ENCODE peak calls at places on chromosomes 5 and 9, in five cellular contexts. Z is MG63, K is HTR-8/SVneo, C is T-helper 2 cell, V is psoas muscle. P is an unnamed sample.

GRCh38 chr9:14715102-14715501 is 7.4 kb downstream of the CER1 start:
- DNase-seq in Z (no peak), K (no peak), C (no peak), V (no peak), P (no peak)

GRCh38 chr9:93587651-93588347 is 11.4 kb downstream of the PHF2 start:
- DNase-seq in Z (no peak), K (no peak), C (no peak), V (peak; percentile 48), P (no peak)

GRCh38 chr5:56676091-56676768 is 139.1 kb upstream of the MAP3K1 start:
- DNase-seq in Z (no peak), K (no peak), C (no peak), V (no peak), P (peak; percentile 22)

GRCh38 chr5:74103131-74104023 is 477.4 kb downstream of the ARHGEF28 start:
- DNase-seq in Z (no peak), K (no peak), C (no peak), V (no peak), P (no peak)

GRCh38 chr9:12640021-12640587 is 53.1 kb upstream of the TYRP1 start:
- DNase-seq in Z (no peak), K (peak; percentile 5), C (no peak), V (no peak), P (peak; percentile 20)

GRCh38 chr5:172129174-172129764 is 58.8 kb downstream of the STK10 start:
- DNase-seq in Z (no peak), K (no peak), C (no peak), V (no peak), P (no peak)

GRCh38 chr5:105530716-105531261 is 1968.2 kb upstream of the NUDT12 start:
- DNase-seq in Z (no peak), K (no peak), C (no peak), V (no peak), P (no peak)

GRCh38 chr5:10719965-10720364 is 41.1 kb downstream of the DAP start:
- DNase-seq in Z (peak; percentile 92), K (no peak), C (no peak), V (no peak), P (peak; percentile 34)

GRCh38 chr9:118215544-118215943 is 511.3 kb downstream of the TLR4 start:
- DNase-seq in Z (no peak), K (no peak), C (no peak), V (no peak), P (no peak)

GRCh38 chr5:82480331-82480730 is 202.2 kb upstream of the RPS23 start:
- DNase-seq in Z (no peak), K (no peak), C (no peak), V (no peak), P (peak; percentile 21)

GRCh38 chr9:114247086-114247485 is 75.8 kb upstream of the ORM1 start:
- DNase-seq in Z (no peak), K (no peak), C (no peak), V (no peak), P (no peak)

GRCh38 chr5:14105717-14106435 is 37.3 kb upstream of the TRIO start:
- DNase-seq in Z (peak; percentile 87), K (peak; percentile 92), C (no peak), V (no peak), P (peak; percentile 64)

GRCh38 chr5:131393498-131393968 is 129.7 kb downstream of the CDC42SE2 start:
- DNase-seq in Z (no peak), K (no peak), C (no peak), V (no peak), P (no peak)

GRCh38 chr5:155870636-155871035 is 456.3 kb upstream of the SGCD start:
- DNase-seq in Z (no peak), K (no peak), C (no peak), V (no peak), P (no peak)

GRCh38 chr9:71638627-71639026 is 129.7 kb downstream of the CEMIP2 start:
- DNase-seq in Z (no peak), K (no peak), C (peak; percentile 13), V (no peak), P (no peak)